ENCODE peak calls at places on chromosome 2, in nine cellular contexts. B is naive thymus-derived CD4-positive, alpha-beta T cell; N is skeletal muscle cell; S is heart left ventricle; Q is right lobe of liver; A is aorta; W is psoas muscle; H is upper lobe of right lung; M is NT2/D1. L is an unnamed sample.
A peak's percentile ranks its signal among the peaks of the same experiment; 100 is the strongest.

GRCh38 chr2:121880283-121880682 is 124.8 kb downstream of the TSN start:
- DNase-seq in B (no peak), N (no peak), S (no peak), Q (no peak), A (no peak), W (no peak), H (no peak), M (no peak), L (no peak)

GRCh38 chr2:23588106-23588505 is 203.1 kb downstream of the KLHL29 start:
- DNase-seq in B (no peak), N (no peak), S (no peak), Q (no peak), A (no peak), W (no peak), H (peak; percentile 51), M (no peak), L (no peak)

GRCh38 chr2:218658671-218659257 is 659 bp downstream of the ZNF142 start:
- DNase-seq in B (no peak), N (no peak), S (no peak), Q (no peak), A (no peak), W (no peak), H (no peak), M (peak; percentile 48), L (no peak)

GRCh38 chr2:89763254-89763580 is 1071.7 kb downstream of the RPIA start:
- DNase-seq in B (no peak), N (no peak), S (no peak), Q (peak; percentile 58), A (peak; percentile 47), W (peak; percentile 15), H (peak; percentile 66), M (peak; percentile 77), L (no peak)

GRCh38 chr2:54284801-54285200 is 28.8 kb upstream of the TSPYL6 start:
- DNase-seq in B (no peak), N (no peak), S (no peak), Q (no peak), A (no peak), W (no peak), H (no peak), M (no peak), L (no peak)

GRCh38 chr2:37641582-37642111 is 29.8 kb downstream of the CDC42EP3 start:
- DNase-seq in B (no peak), N (no peak), S (no peak), Q (no peak), A (no peak), W (no peak), H (no peak), M (no peak), L (no peak)

GRCh38 chr2:227848586-227848985 is 22.8 kb upstream of the DAW1 start:
- DNase-seq in B (no peak), N (no peak), S (no peak), Q (no peak), A (no peak), W (no peak), H (no peak), M (no peak), L (no peak)

GRCh38 chr2:85551698-85552678 is 9.3 kb downstream of the GGCX start:
- DNase-seq in B (peak; percentile 88), N (no peak), S (peak; percentile 80), Q (peak; percentile 75), A (peak; percentile 84), W (peak; percentile 79), H (peak; percentile 82), M (peak; percentile 85), L (peak; percentile 67)

GRCh38 chr2:64359176-64359891 is 94.6 kb upstream of the LGALSL start:
- DNase-seq in B (no peak), N (peak; percentile 25), S (no peak), Q (no peak), A (no peak), W (no peak), H (no peak), M (no peak), L (peak; percentile 70)

GRCh38 chr2:226699321-226699720 is 100.3 kb downstream of the IRS1 start:
- DNase-seq in B (no peak), N (peak; percentile 53), S (peak; percentile 62), Q (no peak), A (peak; percentile 47), W (peak; percentile 77), H (no peak), M (no peak), L (no peak)

GRCh38 chr2:122478108-122478507 is 722.7 kb downstream of the TSN start:
- DNase-seq in B (no peak), N (no peak), S (no peak), Q (no peak), A (no peak), W (no peak), H (no peak), M (no peak), L (no peak)

GRCh38 chr2:203580846-203581245 is 45.7 kb upstream of the RAPH1 start:
- DNase-seq in B (no peak), N (no peak), S (no peak), Q (no peak), A (no peak), W (no peak), H (no peak), M (no peak), L (no peak)

GRCh38 chr2:3639015-3639630 is 18.9 kb upstream of the ALLC start:
- DNase-seq in B (no peak), N (no peak), S (peak; percentile 5), Q (no peak), A (peak; percentile 5), W (no peak), H (no peak), M (no peak), L (no peak)

GRCh38 chr2:177784449-177784845 is 288.1 kb downstream of the PDE11A start:
- DNase-seq in B (no peak), N (peak; percentile 59), S (no peak), Q (no peak), A (no peak), W (no peak), H (no peak), M (no peak), L (peak; percentile 79)

GRCh38 chr2:118121986-118122767 is 33.9 kb downstream of the INSIG2 start:
- DNase-seq in B (no peak), N (no peak), S (no peak), Q (no peak), A (no peak), W (no peak), H (no peak), M (no peak), L (no peak)

GRCh38 chr2:191043438-191043837 is 29.5 kb upstream of the STAT1 start:
- DNase-seq in B (no peak), N (peak; percentile 65), S (no peak), Q (no peak), A (no peak), W (no peak), H (no peak), M (no peak), L (no peak)

GRCh38 chr2:25453199-25453903 is 111.6 kb upstream of the DNMT3A start:
- DNase-seq in B (no peak), N (no peak), S (no peak), Q (no peak), A (no peak), W (no peak), H (no peak), M (no peak), L (no peak)

DNA sequence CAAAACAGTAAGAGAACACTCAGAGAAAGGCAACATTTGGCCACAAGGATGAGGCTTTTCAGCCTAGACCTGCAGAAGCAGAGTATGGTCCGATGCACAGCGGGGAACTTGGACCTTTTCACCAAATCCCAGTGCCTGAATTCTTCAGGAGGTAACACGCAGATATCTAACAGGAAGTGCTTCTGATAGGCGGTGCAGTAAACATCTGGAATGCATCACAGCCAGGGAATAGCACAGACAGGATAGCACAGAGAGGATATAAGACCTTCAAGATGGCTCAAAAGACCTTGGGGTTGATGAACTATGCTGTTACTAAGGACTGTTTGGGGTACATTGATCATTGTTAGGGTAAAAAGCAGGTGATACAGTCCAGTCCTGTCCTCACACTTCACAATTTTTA is 1.7 kb downstream of the TMEM127 start:
- DNase-seq in B (no peak), N (no peak), S (no peak), Q (no peak), A (no peak), W (no peak), H (no peak), M (no peak), L (no peak)
- H3K4me3 ChIP-seq in B (peak overlapping the region; percentile 86), N (no peak overlapping the region), S (peak overlapping the region; percentile 100), Q (peak overlapping the region; percentile 95), A (no peak overlapping the region), W (peak overlapping the region; percentile 88), H (peak overlapping the region; percentile 93), M (no peak overlapping the region), L (peak overlapping the region; percentile 91)

GRCh38 chr2:217475791-217476190 is 527.0 kb downstream of the TNS1 start:
- DNase-seq in B (no peak), N (no peak), S (no peak), Q (no peak), A (no peak), W (no peak), H (no peak), M (no peak), L (no peak)
- H3K4me3 ChIP-seq in B (no peak overlapping the region), N (no peak overlapping the region), S (no peak overlapping the region), Q (no peak overlapping the region), A (no peak overlapping the region), W (no peak overlapping the region), H (no peak overlapping the region), M (no peak overlapping the region), L (no peak overlapping the region)

DNA sequence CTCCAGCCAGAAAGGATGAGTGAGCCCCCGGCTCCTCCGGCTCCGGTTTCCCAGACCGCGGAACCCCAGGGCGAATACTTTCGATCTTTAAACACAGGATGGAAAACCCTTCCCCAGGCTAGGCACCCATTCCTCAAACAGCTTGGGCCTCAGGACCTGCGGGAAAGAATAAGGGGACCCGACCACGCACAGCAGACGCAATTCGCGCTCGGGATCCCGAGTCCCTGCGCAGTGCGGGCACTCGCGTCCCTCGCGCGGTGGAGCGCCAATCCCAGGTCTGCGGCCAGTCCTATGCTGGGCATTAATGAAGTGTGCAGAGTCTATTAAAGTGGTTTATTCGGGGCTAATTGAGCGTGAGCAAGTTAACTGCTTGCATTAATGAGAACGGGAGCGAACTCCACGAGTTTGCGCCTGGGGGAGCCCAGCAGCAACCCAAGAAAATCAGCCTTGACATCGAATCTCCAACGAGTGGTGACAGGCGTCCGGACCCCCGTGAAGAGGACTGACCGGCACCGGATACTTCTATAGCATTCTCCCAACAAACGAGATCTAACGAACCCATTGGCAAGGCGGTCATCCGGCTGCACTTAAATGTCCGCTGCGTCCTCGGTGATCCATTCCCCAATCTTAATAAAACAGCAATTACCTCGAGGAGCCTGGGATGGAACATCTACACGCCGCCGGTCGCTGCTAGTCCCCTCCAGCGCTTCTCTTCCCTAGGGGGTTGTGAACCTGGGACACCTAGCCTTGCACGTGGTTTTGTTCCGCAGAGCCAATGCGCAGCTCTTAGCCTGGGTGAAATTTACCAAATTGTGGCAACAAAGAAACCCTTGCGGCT is 1.7 kb downstream of the OSR1 start:
- DNase-seq in B (no peak), N (no peak), S (no peak), Q (no peak), A (no peak), W (no peak), H (no peak), M (no peak), L (no peak)
- H3K4me3 ChIP-seq in B (no peak overlapping the region), N (peak overlapping the region; percentile 70), S (peak overlapping the region; percentile 70), Q (no peak overlapping the region), A (peak overlapping the region; percentile 99), W (peak overlapping the region; percentile 79), H (peak overlapping the region; percentile 56), M (no peak overlapping the region), L (peak overlapping the region; percentile 65)

DNA sequence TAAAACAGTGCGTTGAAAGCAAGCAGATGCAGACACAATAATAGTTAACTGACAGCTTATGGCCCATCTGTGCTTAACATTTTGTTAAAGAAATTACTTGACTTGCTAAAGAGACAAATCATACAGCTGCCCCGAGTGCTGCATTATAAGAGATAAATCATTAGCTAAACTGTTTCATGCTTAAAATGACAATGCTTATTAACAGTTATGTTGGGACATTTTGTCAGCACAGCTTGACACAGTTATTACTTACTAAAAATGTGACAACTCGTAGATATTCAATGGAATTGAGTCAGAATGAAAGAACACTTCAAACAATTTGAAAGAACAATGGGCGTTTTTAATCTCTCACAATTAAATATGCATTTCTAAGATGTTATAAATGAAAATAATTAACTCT is 57.3 kb downstream of the PAX3 start:
- DNase-seq in B (no peak), N (no peak), S (no peak), Q (no peak), A (no peak), W (no peak), H (no peak), M (no peak), L (no peak)
- H3K4me3 ChIP-seq in B (no peak overlapping the region), N (no peak overlapping the region), S (no peak overlapping the region), Q (no peak overlapping the region), A (no peak overlapping the region), W (no peak overlapping the region), H (no peak overlapping the region), M (no peak overlapping the region), L (no peak overlapping the region)

L was measured in astrocyte of the cerebellum.